ENCODE peak calls at places on chromosomes 12 and 14, in five cellular contexts. H is Panc1, O is HL-60, C is aorta, P is MM.1S. Q is an unnamed sample.
A peak's percentile ranks its signal among the peaks of the same experiment; 100 is the strongest.

GRCh38 chr14:68612049-68612448 is 180.8 kb downstream of the ZFP36L1 start:
- DNase-seq in P (no peak), C (no peak), H (no peak), O (no peak), Q (no peak)

GRCh38 chr12:82359115-82359478 is 768 bp downstream of the METTL25 start:
- DNase-seq in H (no peak), O (peak; percentile 6), P (peak; percentile 12), C (no peak), Q (no peak)

GRCh38 chr12:52062167-52063080 is 7.4 kb upstream of the ATG101 start:
- DNase-seq in P (no peak), C (no peak), O (no peak), H (no peak), Q (no peak)

GRCh38 chr12:49626169-49626835 is 2.9 kb downstream of the PRPF40B start:
- DNase-seq in C (no peak), O (no peak), P (no peak), H (no peak), Q (peak; percentile 22)

GRCh38 chr12:108832730-108833354 is 24.5 kb downstream of the SSH1 start:
- DNase-seq in O (no peak), H (no peak), P (no peak), C (no peak), Q (no peak)

GRCh38 chr12:62466596-62467411 is at the start of gene MON2:
- DNase-seq in O (peak; percentile 85), C (peak; percentile 96), H (peak; percentile 22), P (peak; percentile 91), Q (peak; percentile 87)

GRCh38 chr14:92309968-92310367 is 13.0 kb upstream of the SLC24A4 start:
- DNase-seq in O (no peak), H (no peak), P (no peak), C (no peak), Q (no peak)

GRCh38 chr14:101992708-101993107 is 28.3 kb downstream of the DYNC1H1 start:
- DNase-seq in P (peak; percentile 23), H (no peak), O (peak; percentile 48), C (no peak), Q (no peak)

GRCh38 chr12:20305470-20305869 is 62.9 kb upstream of the PDE3A start:
- DNase-seq in P (no peak), O (no peak), H (no peak), C (no peak), Q (no peak)

GRCh38 chr14:100438678-100439592 is 115.8 kb downstream of the SLC25A47 start:
- DNase-seq in O (no peak), C (no peak), P (no peak), H (peak; percentile 83), Q (no peak)

GRCh38 chr12:86179855-86180254 is 76.3 kb downstream of the MGAT4C start:
- DNase-seq in C (no peak), H (no peak), P (no peak), O (no peak), Q (no peak)

GRCh38 chr14:39060818-39061437 is 42.1 kb downstream of the SEC23A start:
- DNase-seq in H (no peak), O (no peak), P (peak; percentile 7), C (no peak), Q (no peak)

GRCh38 chr12:110109037-110109836 is 14.9 kb upstream of the IFT81 start:
- DNase-seq in P (no peak), O (no peak), H (no peak), C (peak; percentile 88), Q (no peak)

GRCh38 chr12:68481181-68481941 is 129.3 kb upstream of the RAP1B start:
- DNase-seq in C (no peak), H (no peak), O (no peak), P (peak; percentile 65), Q (no peak)

GRCh38 chr12:112473056-112473455 is 54.3 kb downstream of the PTPN11 start:
- DNase-seq in P (no peak), C (no peak), O (no peak), H (no peak), Q (no peak)

GRCh38 chr14:53850714-53851296 is 105.8 kb downstream of the BMP4 start:
- DNase-seq in P (no peak), C (no peak), H (no peak), O (no peak), Q (no peak)

GRCh38 chr14:99612737-99613330 is 8.8 kb upstream of the CCDC85C start:
- DNase-seq in C (no peak), H (no peak), O (no peak), P (no peak), Q (no peak)

GRCh38 chr14:47790477-47790876 is 115.1 kb upstream of the MDGA2 start:
- DNase-seq in P (no peak), H (no peak), O (no peak), C (no peak), Q (no peak)

GRCh38 chr12:121668750-121669524 is 517 bp downstream of the MORN3 start:
- DNase-seq in O (peak; percentile 33), C (no peak), P (no peak), H (no peak), Q (peak; percentile 62)

GRCh38 chr14:103103461-103104388 is 9.2 kb downstream of the EXOC3L4 start:
- DNase-seq in P (no peak), O (peak; percentile 47), C (no peak), H (no peak), Q (no peak)

GRCh38 chr12:56300644-56301464 is 724 bp upstream of the CS start:
- DNase-seq in H (no peak), C (peak; percentile 76), P (peak; percentile 17), O (no peak), Q (no peak)

GRCh38 chr12:120688527-120689071 is 1.6 kb downstream of the MLEC start:
- DNase-seq in C (no peak), P (no peak), O (peak; percentile 50), H (no peak), Q (no peak)

GRCh38 chr14:81669308-81669707 is 135.7 kb upstream of the SEL1L start:
- DNase-seq in H (no peak), C (no peak), P (no peak), O (no peak), Q (no peak)

GRCh38 chr12:22262309-22262708 is 72.2 kb downstream of the ST8SIA1 start:
- DNase-seq in O (no peak), P (no peak), C (no peak), H (no peak), Q (no peak)

GRCh38 chr12:45409966-45410365 is 194.1 kb downstream of the ANO6 start:
- DNase-seq in C (no peak), O (no peak), H (no peak), P (no peak), Q (no peak)

GRCh38 chr14:76963366-76963765 is 65.1 kb downstream of the IRF2BPL start:
- DNase-seq in H (no peak), C (no peak), O (no peak), P (no peak), Q (no peak)

GRCh38 chr14:76962303-76962660 is 66.2 kb downstream of the IRF2BPL start:
- DNase-seq in H (no peak), O (no peak), C (no peak), P (no peak), Q (no peak)

GRCh38 chr14:76966535-76966934 is 62.0 kb downstream of the IRF2BPL start:
- DNase-seq in H (no peak), O (no peak), C (no peak), P (no peak), Q (no peak)

GRCh38 chr14:76965232-76965631 is 63.3 kb downstream of the IRF2BPL start:
- DNase-seq in P (no peak), H (no peak), C (no peak), O (no peak), Q (no peak)

DNA sequence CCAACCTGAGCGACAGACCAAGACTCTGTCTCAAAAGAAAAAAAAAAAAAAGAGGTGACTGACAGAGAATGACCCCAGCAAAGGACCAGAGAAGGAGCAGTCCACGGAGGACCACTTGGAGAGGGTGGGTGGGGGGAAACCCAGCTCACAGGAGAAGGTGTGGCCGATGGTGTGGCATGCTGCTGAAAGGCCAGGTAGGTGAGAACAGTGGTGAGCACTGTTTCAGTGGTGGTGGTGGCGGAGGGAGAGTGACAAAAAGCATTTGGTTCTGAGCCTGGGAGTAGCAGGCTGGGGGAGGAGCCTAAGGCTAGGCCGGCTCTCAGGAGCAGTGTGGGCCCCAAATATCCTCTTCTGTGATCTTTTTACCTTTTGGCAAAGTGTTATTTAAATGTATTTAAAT is 63.8 kb downstream of the IRF2BPL start:
- DNase-seq in C (no peak), O (no peak), P (no peak), H (no peak), Q (no peak)
- H3K4me3 ChIP-seq in C (no peak overlapping the region), O (no peak overlapping the region), P (no peak overlapping the region), H (no peak overlapping the region), Q (no peak overlapping the region)

DNA sequence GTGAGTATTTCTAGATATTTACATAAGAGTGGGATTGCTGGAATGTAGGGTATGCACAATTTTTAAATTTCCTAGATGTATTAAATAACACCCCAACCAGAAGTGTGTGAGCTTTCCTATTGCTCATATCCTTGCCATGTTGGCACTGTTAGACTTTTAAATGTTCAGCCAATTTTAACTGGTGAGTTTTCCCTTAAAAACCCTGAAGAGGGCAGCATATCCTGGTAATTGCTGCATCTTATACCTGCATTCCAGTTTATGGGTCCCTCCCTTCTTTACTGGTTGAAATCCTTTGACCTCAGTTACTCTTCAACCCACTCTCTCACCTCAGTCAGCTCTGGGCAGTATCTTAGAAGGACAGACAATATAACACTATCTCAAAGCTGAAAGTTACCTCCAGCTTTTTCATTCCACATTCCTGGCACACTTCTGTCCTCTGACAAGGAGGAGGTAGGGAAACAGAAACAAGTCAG is 270.6 kb downstream of the PAWR start:
- DNase-seq in C (no peak), H (peak; percentile 64), P (peak; percentile 35), O (no peak), Q (no peak)
- H3K27ac ChIP-seq in C (no peak overlapping the region), H (peak overlapping the region; percentile 60), P (no peak overlapping the region), O (no peak overlapping the region), Q (no peak overlapping the region)

GRCh38 chr12:81081726-81082125 is 3.8 kb downstream of the ACSS3 start:
- DNase-seq in H (no peak), P (no peak), O (no peak), C (no peak), Q (no peak)

GRCh38 chr12:81078469-81079196 is 754 bp downstream of the ACSS3 start:
- DNase-seq in P (no peak), C (no peak), H (no peak), O (no peak), Q (no peak)

GRCh38 chr12:81079280-81080076 is 1.6 kb downstream of the ACSS3 start:
- DNase-seq in O (no peak), H (no peak), P (no peak), C (no peak), Q (no peak)

GRCh38 chr12:81083018-81083417 is 5.1 kb downstream of the ACSS3 start:
- DNase-seq in O (no peak), H (no peak), C (no peak), P (no peak), Q (no peak)

DNA sequence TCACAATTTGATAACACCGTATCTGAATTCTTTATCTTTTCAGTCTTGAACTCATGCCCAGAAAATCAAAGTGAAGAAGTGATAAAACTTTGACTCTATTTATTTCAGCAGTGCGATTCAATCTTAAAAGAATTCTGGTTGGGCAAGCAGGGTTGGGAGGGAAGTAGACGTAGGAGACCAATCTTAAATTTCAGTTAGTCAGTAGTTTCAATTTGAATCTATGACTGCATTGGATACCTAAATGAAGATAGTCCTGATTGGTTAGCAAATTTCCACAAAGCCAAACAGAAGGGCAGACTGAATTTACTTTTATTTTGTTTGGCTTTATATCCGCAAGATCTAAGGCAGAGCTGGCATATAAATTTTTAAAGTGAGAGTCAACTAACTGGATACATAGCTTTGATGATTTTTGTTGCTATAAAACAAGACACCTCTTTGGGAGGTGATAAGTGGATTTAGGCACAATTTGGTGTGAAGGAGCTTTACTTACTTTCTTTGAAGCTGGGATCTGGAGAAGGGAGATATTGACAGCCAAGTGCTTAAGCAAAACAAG is 2.6 kb downstream of the ACSS3 start:
- DNase-seq in O (no peak), P (no peak), C (no peak), H (no peak), Q (no peak)
- H3K4me3 ChIP-seq in O (no peak overlapping the region), P (no peak overlapping the region), C (no peak overlapping the region), H (no peak overlapping the region), Q (no peak overlapping the region)

GRCh38 chr14:98555440-98555839 is 716.6 kb downstream of the BCL11B start:
- DNase-seq in P (no peak), H (no peak), O (no peak), C (no peak), Q (no peak)
- H3K27ac ChIP-seq in P (no peak overlapping the region), H (no peak overlapping the region), O (no peak overlapping the region), C (no peak overlapping the region), Q (no peak overlapping the region)